ENCODE peak calls at places on chromosomes 12 and 14, in five cellular contexts. Y is K562, K is mesendoderm, S is fibroblast of lung, A is HCT116. H is an unnamed sample.

GRCh38 chr14:105307052-105307727 is 6.4 kb upstream of the BRF1 start:
- DNase-seq in K (no peak), Y (no peak), S (no peak), A (no peak), H (no peak)

GRCh38 chr12:64567570-64567969 is 42.7 kb upstream of the RASSF3 start:
- DNase-seq in Y (no peak), K (no peak), A (no peak), S (no peak), H (no peak)

GRCh38 chr14:53509227-53509822 is 356.2 kb upstream of the DDHD1 start:
- DNase-seq in Y (no peak), A (no peak), S (peak), K (peak), H (no peak)

GRCh38 chr14:31990959-31991541 is 86.1 kb upstream of the ARHGAP5 start:
- DNase-seq in A (no peak), S (peak), Y (no peak), K (no peak), H (no peak)

GRCh38 chr12:34598352-34598827 is 576.1 kb downstream of the ALG10 start:
- DNase-seq in S (no peak), K (no peak), A (no peak), Y (no peak), H (no peak)

GRCh38 chr14:30240685-30241084 is 313.0 kb upstream of the PRKD1 start:
- DNase-seq in Y (no peak), A (no peak), S (no peak), K (no peak), H (no peak)

GRCh38 chr12:5492562-5492961 is 60.7 kb downstream of the NTF3 start:
- DNase-seq in Y (no peak), A (no peak), S (no peak), K (peak), H (no peak)

GRCh38 chr12:69903548-69903947 is 78.5 kb downstream of the MYRFL start:
- DNase-seq in S (no peak), K (no peak), Y (no peak), A (no peak), H (no peak)

GRCh38 chr14:58193542-58193941 is 6.4 kb upstream of the ACTR10 start:
- DNase-seq in A (no peak), K (no peak), Y (no peak), S (no peak), H (no peak)

GRCh38 chr12:52258335-52258901 is 16.0 kb upstream of the KRT86 start:
- DNase-seq in Y (no peak), K (peak), S (peak), A (no peak), H (no peak)

GRCh38 chr12:86601550-86602308 is 345.5 kb upstream of the MGAT4C start:
- DNase-seq in A (no peak), K (no peak), S (no peak), Y (no peak), H (no peak)

GRCh38 chr14:34243401-34243800 is 218.6 kb downstream of the SPTSSA start:
- DNase-seq in S (no peak), A (no peak), K (no peak), Y (no peak), H (no peak)

GRCh38 chr12:102755271-102755670 is 161.8 kb downstream of the PAH start:
- DNase-seq in S (no peak), Y (no peak), A (no peak), K (no peak), H (no peak)

GRCh38 chr12:33304176-33304575 is 135.4 kb downstream of the SYT10 start:
- DNase-seq in K (no peak), A (no peak), Y (no peak), S (no peak), H (no peak)

GRCh38 chr12:118727196-118727595 is 254.1 kb upstream of the SRRM4 start:
- DNase-seq in A (no peak), Y (no peak), K (no peak), S (no peak), H (no peak)

GRCh38 chr12:28122756-28123155 is 67.5 kb upstream of the CCDC91 start:
- DNase-seq in A (no peak), S (no peak), K (no peak), Y (peak), H (no peak)

GRCh38 chr12:91422107-91422506 is 239.5 kb upstream of the DCN start:
- DNase-seq in A (no peak), Y (no peak), K (no peak), S (no peak), H (no peak)

GRCh38 chr14:54398028-54398368 is 1.2 kb downstream of the CDKN3 start:
- DNase-seq in Y (peak), A (no peak), K (no peak), S (no peak), H (no peak)

GRCh38 chr12:28742791-28743190 is 406.3 kb upstream of the FAR2 start:
- DNase-seq in S (peak), K (no peak), A (no peak), Y (no peak), H (no peak)

GRCh38 chr12:33967760-33968159 is 54.5 kb upstream of the ALG10 start:
- DNase-seq in S (no peak), Y (no peak), K (no peak), A (no peak), H (no peak)

GRCh38 chr14:103128631-103129300 is 5.5 kb downstream of the TNFAIP2 start:
- DNase-seq in Y (no peak), A (no peak), S (no peak), K (no peak), H (peak)

GRCh38 chr12:121957831-121958515 is 39.6 kb downstream of the CFAP251 start:
- DNase-seq in S (no peak), K (no peak), Y (no peak), A (no peak), H (no peak)

GRCh38 chr12:64325055-64325454 is 65.5 kb downstream of the C12orf56 start:
- DNase-seq in A (no peak), K (no peak), Y (no peak), S (no peak), H (no peak)

GRCh38 chr14:71113376-71113775 is 206.1 kb downstream of the PCNX1 start:
- DNase-seq in Y (no peak), S (peak), A (no peak), K (peak), H (no peak)

GRCh38 chr14:50086316-50086700 is 30.1 kb downstream of the VCPKMT start:
- DNase-seq in Y (no peak), S (no peak), A (no peak), K (no peak), H (no peak)

GRCh38 chr14:69612014-69612758 is 790 bp downstream of the SUSD6 start:
- DNase-seq in S (peak), A (no peak), K (peak), Y (peak), H (peak)

DNA sequence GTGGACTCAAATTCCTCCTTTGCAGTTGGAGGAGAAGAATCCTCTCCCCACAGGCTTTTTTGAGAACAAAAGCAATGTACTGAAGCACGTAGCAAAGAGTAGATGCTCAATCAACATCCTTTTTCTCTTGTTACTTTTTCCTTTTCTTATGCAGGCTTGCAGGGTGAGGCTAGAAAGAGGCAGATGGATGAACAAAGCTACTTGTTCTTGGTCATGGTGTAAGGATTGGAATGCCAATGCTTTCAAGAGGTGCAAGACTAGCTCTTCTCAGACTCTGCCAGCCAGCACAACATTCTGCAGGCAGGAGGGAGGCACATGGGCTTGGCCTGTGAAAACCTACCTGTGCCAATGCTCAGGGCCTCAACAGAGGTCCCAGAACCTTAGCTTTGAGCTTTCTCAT is 1119.5 kb downstream of the VRK1 start:
- DNase-seq in S (no peak), Y (no peak), A (no peak), K (no peak), H (no peak)
- H3K4me2 ChIP-seq in S (no peak), Y (no peak), A (no peak), K (no peak), H (no peak)

DNA sequence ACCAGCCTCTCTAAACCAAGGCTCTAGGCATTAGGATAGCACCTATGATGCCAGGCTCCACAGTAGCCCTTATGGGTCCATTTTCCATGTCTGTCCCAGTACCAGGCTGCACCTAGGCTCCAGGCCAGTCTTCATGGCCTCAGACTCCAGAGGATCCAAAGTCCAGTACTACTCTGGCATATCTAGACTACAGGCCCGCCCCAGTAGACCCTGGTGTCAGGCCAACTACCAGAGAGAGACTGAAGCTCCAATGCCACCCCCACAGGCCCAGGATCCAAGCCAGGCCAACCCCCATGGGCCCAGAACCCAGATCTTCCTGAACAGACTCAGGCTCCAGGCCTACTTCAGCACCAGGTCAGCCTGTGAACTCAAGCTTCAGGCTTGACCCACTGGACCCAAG is 287.0 kb downstream of the KCNC2 start:
- DNase-seq in K (no peak), S (no peak), Y (no peak), A (no peak), H (no peak)
- H3K4me2 ChIP-seq in K (no peak), S (no peak), Y (no peak), A (no peak), H (no peak)

GRCh38 chr12:75657866-75658265 is 146.5 kb upstream of the KRR1 start:
- DNase-seq in S (peak), K (no peak), A (no peak), Y (no peak), H (no peak)
- H3K4me2 ChIP-seq in S (no peak), K (no peak), A (peak), Y (no peak), H (no peak)

GRCh38 chr12:67681145-67681778 is 32.7 kb downstream of the DYRK2 start:
- DNase-seq in S (peak), Y (no peak), A (no peak), K (no peak), H (no peak)
- H3K4me2 ChIP-seq in S (no peak), Y (no peak), A (no peak), K (no peak), H (no peak)

GRCh38 chr12:124478985-124479645 is 88.3 kb downstream of the NCOR2 start:
- DNase-seq in Y (no peak), S (no peak), A (no peak), K (no peak), H (no peak)
- H3K4me2 ChIP-seq in Y (no peak), S (no peak), A (no peak), K (no peak), H (no peak)

GRCh38 chr14:94142247-94142646 is 12.8 kb upstream of the IFI27L2 start:
- DNase-seq in K (no peak), S (no peak), Y (no peak), A (no peak), H (no peak)

GRCh38 chr14:94139006-94139405 is 9.6 kb upstream of the IFI27L2 start:
- DNase-seq in A (no peak), K (peak), Y (no peak), S (peak), H (no peak)

GRCh38 chr14:94138256-94138655 is 8.9 kb upstream of the IFI27L2 start:
- DNase-seq in Y (no peak), A (no peak), K (no peak), S (no peak), H (no peak)

GRCh38 chr14:94136575-94137331 is 7.3 kb upstream of the IFI27L2 start:
- DNase-seq in S (peak), K (peak), Y (peak), A (peak), H (peak)

DNA sequence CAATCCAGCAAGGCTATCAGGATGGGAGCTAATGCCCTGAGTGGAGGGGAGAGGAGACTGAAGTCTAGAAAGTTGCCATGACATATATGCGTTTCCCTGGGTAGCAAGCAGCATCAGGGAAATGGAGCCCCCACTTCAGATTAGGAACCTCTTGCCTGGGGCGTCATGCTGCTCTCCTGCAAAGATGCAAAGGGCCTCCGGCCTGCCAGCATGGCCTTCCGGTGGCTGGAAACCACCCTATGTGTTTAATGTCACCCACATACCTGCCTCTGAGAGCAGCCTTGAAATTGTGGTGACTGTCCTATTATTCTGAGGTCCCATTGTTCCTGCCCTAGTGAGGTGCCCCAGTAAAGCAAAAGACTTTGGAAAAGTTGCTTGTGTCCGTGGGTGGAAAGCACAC is 10.0 kb upstream of the IFI27L2 start:
- DNase-seq in K (no peak), S (no peak), Y (no peak), A (no peak), H (no peak)
- H3K4me2 ChIP-seq in K (no peak), S (no peak), Y (no peak), A (no peak), H (no peak)

DNA sequence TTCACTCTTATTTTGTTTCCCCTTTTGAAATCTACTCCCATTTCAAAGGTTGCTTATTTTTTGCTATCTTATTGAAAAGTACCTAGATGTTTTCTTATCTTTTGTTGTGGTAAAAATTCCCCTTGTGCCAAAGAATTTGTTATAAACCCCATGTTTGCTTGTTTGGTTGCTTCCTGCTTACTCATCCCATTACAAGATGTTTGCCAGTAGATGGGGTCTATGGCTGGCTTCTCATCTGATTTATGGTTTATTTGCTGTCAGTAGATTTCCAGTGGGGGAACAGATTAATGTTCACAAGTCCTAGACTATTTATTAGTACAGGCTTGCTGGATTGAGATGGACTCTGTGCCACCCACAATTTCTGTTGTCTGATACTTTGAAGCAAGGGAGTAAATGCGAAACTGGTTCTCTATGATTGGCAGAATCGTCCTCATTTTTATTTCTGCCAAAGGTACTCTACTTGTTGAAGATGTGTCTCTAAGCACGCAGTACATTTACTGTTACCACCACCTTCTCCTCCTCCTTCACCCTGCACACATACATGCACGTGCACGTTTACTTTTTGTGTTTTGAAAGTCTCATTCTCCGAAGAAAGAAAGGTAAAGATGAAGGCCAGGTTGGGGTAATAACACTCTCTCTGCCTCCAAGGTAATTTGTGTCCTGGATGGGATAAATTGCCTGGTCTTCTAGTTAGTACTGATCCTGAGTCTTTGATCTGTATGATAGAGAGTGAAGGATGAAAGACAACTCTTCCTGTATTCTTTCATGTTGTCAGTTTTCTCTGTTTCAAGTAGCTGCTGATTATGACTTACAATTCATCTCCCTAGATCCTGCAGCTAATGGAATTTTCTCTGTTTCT is 117.2 kb upstream of the ATP2B1 start:
- DNase-seq in K (peak), A (peak), Y (peak), S (peak), H (no peak)
- H3K4me2 ChIP-seq in K (no peak), A (peak), Y (peak), S (no peak), H (no peak)

GRCh38 chr12:166425-167091 is 47.4 kb downstream of the SLC6A12 start:
- DNase-seq in A (no peak), K (no peak), Y (no peak), S (no peak), H (no peak)
- H3K4me2 ChIP-seq in A (no peak), K (no peak), Y (no peak), S (no peak), H (no peak)

H was measured in trophoblast cell.